ENCODE peak calls at places on chromosomes 3 and 15, in five cellular contexts. One of them, this sample, is unnamed. For H3K9me3, the result is how much of the 10 kb centered on the place peaks cover.

GRCh38 chr3:108076564-108076963 is 14.3 kb downstream of the CD47 start:
- DNase-seq in AG04450: no peak
- DNase-seq in neural progenitor cell: no peak
- DNase-seq in psoas muscle: no peak
- DNase-seq in lung: no peak
- DNase-seq in this sample: no peak

GRCh38 chr3:197487911-197488391 is 67.8 kb downstream of the BDH1 start:
- DNase-seq in psoas muscle: peak
- DNase-seq in lung: no peak
- DNase-seq in neural progenitor cell: no peak
- DNase-seq in AG04450: no peak
- DNase-seq in this sample: no peak

GRCh38 chr15:66847565-66847991 is 145.5 kb downstream of the SMAD6 start:
- DNase-seq in psoas muscle: no peak
- DNase-seq in AG04450: no peak
- DNase-seq in lung: no peak
- DNase-seq in neural progenitor cell: no peak
- DNase-seq in this sample: no peak

GRCh38 chr15:59420986-59421618 is 16.9 kb upstream of the FAM81A start:
- DNase-seq in neural progenitor cell: peak
- DNase-seq in lung: no peak
- DNase-seq in AG04450: no peak
- DNase-seq in psoas muscle: no peak
- DNase-seq in this sample: no peak

GRCh38 chr3:73353661-73354217 is 271.0 kb downstream of the PDZRN3 start:
- DNase-seq in AG04450: no peak
- DNase-seq in psoas muscle: no peak
- DNase-seq in lung: no peak
- DNase-seq in neural progenitor cell: peak
- DNase-seq in this sample: no peak

GRCh38 chr15:37138586-37138985 is 38.2 kb upstream of the MEIS2 start:
- DNase-seq in neural progenitor cell: no peak
- DNase-seq in psoas muscle: no peak
- DNase-seq in AG04450: no peak
- DNase-seq in lung: no peak
- DNase-seq in this sample: no peak

GRCh38 chr15:51322622-51323296 is 15.6 kb downstream of the CYP19A1 start:
- DNase-seq in lung: peak
- DNase-seq in neural progenitor cell: no peak
- DNase-seq in AG04450: no peak
- DNase-seq in psoas muscle: peak
- DNase-seq in this sample: no peak

GRCh38 chr15:87369269-87369668 is 887.3 kb downstream of the NTRK3 start:
- DNase-seq in lung: no peak
- DNase-seq in neural progenitor cell: no peak
- DNase-seq in psoas muscle: no peak
- DNase-seq in AG04450: peak
- DNase-seq in this sample: no peak

GRCh38 chr3:150177673-150178378 is 207.1 kb upstream of the PFN2 start:
- DNase-seq in lung: no peak
- DNase-seq in AG04450: peak
- DNase-seq in neural progenitor cell: no peak
- DNase-seq in psoas muscle: no peak
- DNase-seq in this sample: no peak

GRCh38 chr3:77500711-77501110 is 460.8 kb downstream of the ROBO2 start:
- DNase-seq in neural progenitor cell: no peak
- DNase-seq in lung: no peak
- DNase-seq in AG04450: no peak
- DNase-seq in psoas muscle: no peak
- DNase-seq in this sample: no peak

GRCh38 chr3:117399311-117400068 is 689.9 kb downstream of the TUSC7 start:
- DNase-seq in lung: no peak
- DNase-seq in AG04450: peak
- DNase-seq in neural progenitor cell: peak
- DNase-seq in psoas muscle: no peak
- DNase-seq in this sample: no peak

GRCh38 chr15:77118787-77119410 is 48.0 kb upstream of the TSPAN3 start:
- DNase-seq in AG04450: peak
- DNase-seq in neural progenitor cell: peak
- DNase-seq in psoas muscle: no peak
- DNase-seq in lung: no peak
- DNase-seq in this sample: no peak

GRCh38 chr3:156628836-156629618 is 45.4 kb upstream of the TIPARP start:
- DNase-seq in neural progenitor cell: no peak
- DNase-seq in lung: no peak
- DNase-seq in psoas muscle: no peak
- DNase-seq in AG04450: no peak
- DNase-seq in this sample: no peak

GRCh38 chr3:112699436-112699978 is 58.6 kb upstream of the CCDC80 start:
- DNase-seq in psoas muscle: no peak
- DNase-seq in lung: no peak
- DNase-seq in neural progenitor cell: no peak
- DNase-seq in AG04450: no peak
- DNase-seq in this sample: no peak

GRCh38 chr3:159149633-159150032 is 347.8 kb downstream of the MFSD1 start:
- DNase-seq in lung: no peak
- DNase-seq in neural progenitor cell: peak
- DNase-seq in psoas muscle: no peak
- DNase-seq in AG04450: no peak
- DNase-seq in this sample: no peak

GRCh38 chr3:100105536-100105935 is 8.8 kb downstream of the FILIP1L start:
- DNase-seq in lung: no peak
- DNase-seq in AG04450: no peak
- DNase-seq in psoas muscle: no peak
- DNase-seq in neural progenitor cell: no peak
- DNase-seq in this sample: no peak

GRCh38 chr3:1275495-1275894 is 182.7 kb downstream of the CNTN6 start:
- DNase-seq in AG04450: no peak
- DNase-seq in psoas muscle: no peak
- DNase-seq in neural progenitor cell: peak
- DNase-seq in lung: no peak
- DNase-seq in this sample: no peak

GRCh38 chr3:38264307-38264706 is 1.3 kb upstream of the SLC22A13 start:
- DNase-seq in psoas muscle: no peak
- DNase-seq in lung: no peak
- DNase-seq in AG04450: no peak
- DNase-seq in neural progenitor cell: no peak
- DNase-seq in this sample: no peak

GRCh38 chr15:53209396-53210042 is 419.4 kb upstream of the ONECUT1 start:
- DNase-seq in lung: no peak
- DNase-seq in neural progenitor cell: no peak
- DNase-seq in psoas muscle: no peak
- DNase-seq in AG04450: no peak
- DNase-seq in this sample: no peak

GRCh38 chr3:168116279-168116678 is 20.6 kb upstream of the GOLIM4 start:
- DNase-seq in lung: peak
- DNase-seq in AG04450: no peak
- DNase-seq in neural progenitor cell: no peak
- DNase-seq in psoas muscle: peak
- DNase-seq in this sample: peak

GRCh38 chr3:177694316-177694715 is 497.0 kb upstream of the TBL1XR1 start:
- DNase-seq in neural progenitor cell: no peak
- DNase-seq in lung: no peak
- DNase-seq in psoas muscle: no peak
- DNase-seq in AG04450: peak
- DNase-seq in this sample: no peak

GRCh38 chr3:59885103-59885502 is 835.3 kb upstream of the CFAP20DC start:
- DNase-seq in psoas muscle: no peak
- DNase-seq in neural progenitor cell: no peak
- DNase-seq in AG04450: no peak
- DNase-seq in lung: no peak
- DNase-seq in this sample: no peak

GRCh38 chr15:76163429-76164020 is 103.7 kb downstream of the TMEM266 start:
- DNase-seq in psoas muscle: peak
- DNase-seq in neural progenitor cell: no peak
- DNase-seq in lung: peak
- DNase-seq in AG04450: peak
- DNase-seq in this sample: peak

GRCh38 chr3:73729969-73730440 is 105.3 kb upstream of the PDZRN3 start:
- DNase-seq in lung: peak
- DNase-seq in psoas muscle: peak
- DNase-seq in neural progenitor cell: peak
- DNase-seq in AG04450: no peak
- DNase-seq in this sample: peak

GRCh38 chr3:24359645-24360462 is 134.8 kb downstream of the THRB start:
- DNase-seq in lung: no peak
- DNase-seq in neural progenitor cell: peak
- DNase-seq in psoas muscle: no peak
- DNase-seq in AG04450: no peak
- DNase-seq in this sample: no peak

GRCh38 chr3:197196192-197196591 is 102.2 kb downstream of the DLG1 start:
- DNase-seq in AG04450: no peak
- DNase-seq in lung: no peak
- DNase-seq in psoas muscle: no peak
- DNase-seq in neural progenitor cell: no peak
- DNase-seq in this sample: no peak

GRCh38 chr3:155646554-155647189 is 98.2 kb downstream of the PLCH1 start:
- DNase-seq in neural progenitor cell: no peak
- DNase-seq in psoas muscle: no peak
- DNase-seq in lung: no peak
- DNase-seq in AG04450: no peak
- DNase-seq in this sample: no peak

GRCh38 chr3:123660900-123661299 is 76.0 kb upstream of the HACD2 start:
- DNase-seq in AG04450: peak
- DNase-seq in psoas muscle: peak
- DNase-seq in neural progenitor cell: no peak
- DNase-seq in lung: peak
- DNase-seq in this sample: peak

GRCh38 chr3:4512895-4513616 is 19.9 kb downstream of the ITPR1 start:
- DNase-seq in AG04450: no peak
- DNase-seq in lung: no peak
- DNase-seq in psoas muscle: no peak
- DNase-seq in neural progenitor cell: no peak
- DNase-seq in this sample: no peak

GRCh38 chr3:31041161-31041978 is 146.9 kb upstream of the GADL1 start:
- DNase-seq in psoas muscle: no peak
- DNase-seq in neural progenitor cell: no peak
- DNase-seq in AG04450: peak
- DNase-seq in lung: no peak
- DNase-seq in this sample: no peak

GRCh38 chr3:81581966-81582599 is 179.4 kb downstream of the GBE1 start:
- DNase-seq in AG04450: peak
- DNase-seq in psoas muscle: no peak
- DNase-seq in neural progenitor cell: peak
- DNase-seq in lung: no peak
- DNase-seq in this sample: peak

GRCh38 chr3:47780727-47781325 is 867 bp downstream of the SMARCC1 start:
- DNase-seq in lung: no peak
- DNase-seq in AG04450: no peak
- DNase-seq in neural progenitor cell: no peak
- DNase-seq in psoas muscle: no peak
- DNase-seq in this sample: no peak

DNA sequence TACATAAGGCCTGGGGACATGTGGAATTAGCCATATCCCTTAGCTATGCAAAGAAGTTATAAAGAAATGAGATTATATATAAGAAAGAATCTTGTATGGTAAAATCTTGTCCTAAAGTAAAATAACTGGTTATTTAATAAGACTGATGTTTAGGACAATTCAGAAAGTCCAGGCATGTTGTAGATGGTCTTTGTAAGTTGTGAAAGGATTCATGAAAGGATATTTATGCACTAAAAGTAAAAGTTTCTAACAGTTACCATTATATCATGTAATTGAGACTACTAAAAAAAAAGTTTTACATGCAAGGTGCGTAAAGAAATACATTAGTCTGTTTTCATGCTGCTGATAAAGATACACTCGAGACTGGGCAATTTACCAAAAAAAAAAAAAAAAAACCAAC is 146.3 kb downstream of the FMN1 start:
- DNase-seq in lung: no peak
- DNase-seq in neural progenitor cell: peak
- DNase-seq in psoas muscle: no peak
- DNase-seq in AG04450: no peak
- DNase-seq in this sample: no peak
- H3K9me3 ChIP-seq in lung: under half
- H3K9me3 ChIP-seq in neural progenitor cell: under half
- H3K9me3 ChIP-seq in psoas muscle: under half
- H3K9me3 ChIP-seq in AG04450: under half
- H3K9me3 ChIP-seq in this sample: under half

GRCh38 chr3:128749035-128749434 is 23.1 kb downstream of the RAB7A start:
- DNase-seq in neural progenitor cell: no peak
- DNase-seq in AG04450: no peak
- DNase-seq in psoas muscle: no peak
- DNase-seq in lung: no peak
- DNase-seq in this sample: no peak
- H3K9me3 ChIP-seq in neural progenitor cell: under half
- H3K9me3 ChIP-seq in AG04450: under half
- H3K9me3 ChIP-seq in psoas muscle: under half
- H3K9me3 ChIP-seq in lung: under half
- H3K9me3 ChIP-seq in this sample: under half

DNA sequence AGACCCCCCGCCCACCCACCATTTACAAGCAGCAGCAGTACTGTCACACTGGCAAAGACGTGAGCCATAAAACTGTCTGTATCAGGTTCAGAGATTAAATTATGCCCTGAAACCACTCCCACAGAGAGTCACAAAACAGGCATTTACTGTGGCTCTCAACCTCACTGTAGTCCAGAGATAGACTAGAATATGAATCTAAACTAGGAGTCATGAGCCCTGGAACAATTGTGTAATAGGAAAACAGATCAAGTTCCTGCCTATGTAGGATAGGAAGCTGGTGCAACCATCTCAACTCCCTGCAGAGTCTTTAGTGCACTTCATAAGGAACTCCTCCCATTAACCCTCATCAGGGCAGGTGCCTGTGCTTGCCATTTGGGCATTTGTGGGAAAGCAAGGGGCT is 61.7 kb downstream of the FAM227B start:
- DNase-seq in psoas muscle: no peak
- DNase-seq in lung: no peak
- DNase-seq in AG04450: no peak
- DNase-seq in neural progenitor cell: no peak
- DNase-seq in this sample: no peak
- H3K9me3 ChIP-seq in psoas muscle: under half
- H3K9me3 ChIP-seq in lung: under half
- H3K9me3 ChIP-seq in AG04450: under half
- H3K9me3 ChIP-seq in neural progenitor cell: under half
- H3K9me3 ChIP-seq in this sample: under half

DNA sequence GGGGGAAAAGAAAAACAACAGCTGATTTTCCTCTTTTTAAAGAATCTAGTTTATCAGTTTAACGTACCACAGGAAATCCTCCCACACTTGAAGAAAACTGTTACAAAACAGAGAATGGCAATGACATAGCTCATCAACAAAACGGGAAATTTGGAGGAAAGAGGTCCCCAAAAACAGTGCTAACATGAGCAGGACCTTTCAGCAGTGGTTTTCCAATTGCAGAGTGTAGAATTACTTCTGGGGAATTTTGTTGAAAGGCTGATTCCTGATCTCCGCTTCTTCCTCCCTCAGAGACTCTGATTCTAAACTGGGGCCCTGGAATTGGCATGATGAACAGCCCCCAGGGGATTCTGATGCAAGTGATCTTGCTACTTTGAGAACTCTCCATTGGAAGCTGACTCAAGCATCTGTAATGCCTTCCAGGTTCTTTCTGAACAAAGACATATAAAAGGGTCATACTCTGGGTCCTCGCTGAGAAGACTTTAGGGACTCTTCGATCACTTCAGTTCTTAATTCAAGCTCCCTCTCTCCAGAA is 442.7 kb upstream of the PROK2 start:
- DNase-seq in neural progenitor cell: no peak
- DNase-seq in AG04450: no peak
- DNase-seq in lung: no peak
- DNase-seq in psoas muscle: no peak
- DNase-seq in this sample: no peak
- H3K9me3 ChIP-seq in neural progenitor cell: under half
- H3K9me3 ChIP-seq in AG04450: under half
- H3K9me3 ChIP-seq in lung: under half
- H3K9me3 ChIP-seq in psoas muscle: under half
- H3K9me3 ChIP-seq in this sample: under half

This sample was measured in mucosa of descending colon.